ENCODE peak calls at places on chromosomes 2 and 18, in six cellular contexts. One of them, this sample, is unnamed.

GRCh38 chr18:54946149-54946581 is 13.1 kb downstream of the CCDC68 start:
- DNase-seq in ELF-1: no peak
- DNase-seq in mucosa of gallbladder: peak
- DNase-seq in brain microvascular endothelial cell: peak
- DNase-seq in foreskin fibroblast: no peak
- DNase-seq in hepatocyte: peak
- DNase-seq in this sample: peak

GRCh38 chr2:102520009-102520408 is 47.0 kb downstream of the SLC9A4 start:
- DNase-seq in ELF-1: peak
- DNase-seq in mucosa of gallbladder: peak
- DNase-seq in brain microvascular endothelial cell: no peak
- DNase-seq in foreskin fibroblast: peak
- DNase-seq in hepatocyte: peak
- DNase-seq in this sample: peak

GRCh38 chr2:118254117-118254516 is 165.8 kb downstream of the INSIG2 start:
- DNase-seq in ELF-1: no peak
- DNase-seq in mucosa of gallbladder: no peak
- DNase-seq in brain microvascular endothelial cell: no peak
- DNase-seq in foreskin fibroblast: no peak
- DNase-seq in hepatocyte: no peak
- DNase-seq in this sample: no peak

GRCh38 chr2:237491515-237492118 is 4.6 kb downstream of the MLPH start:
- DNase-seq in ELF-1: no peak
- DNase-seq in mucosa of gallbladder: no peak
- DNase-seq in brain microvascular endothelial cell: no peak
- DNase-seq in foreskin fibroblast: no peak
- DNase-seq in hepatocyte: no peak
- DNase-seq in this sample: no peak

GRCh38 chr2:100041385-100041784 is 101.0 kb downstream of the AFF3 start:
- DNase-seq in ELF-1: no peak
- DNase-seq in mucosa of gallbladder: no peak
- DNase-seq in brain microvascular endothelial cell: no peak
- DNase-seq in foreskin fibroblast: no peak
- DNase-seq in hepatocyte: no peak
- DNase-seq in this sample: no peak

GRCh38 chr2:224056889-224057288 is 17.8 kb upstream of the SERPINE2 start:
- DNase-seq in ELF-1: no peak
- DNase-seq in mucosa of gallbladder: no peak
- DNase-seq in brain microvascular endothelial cell: no peak
- DNase-seq in foreskin fibroblast: no peak
- DNase-seq in hepatocyte: no peak
- DNase-seq in this sample: no peak

GRCh38 chr2:231648579-231649174 is 56.0 kb downstream of the TEX44 start:
- DNase-seq in ELF-1: peak
- DNase-seq in mucosa of gallbladder: peak
- DNase-seq in brain microvascular endothelial cell: peak
- DNase-seq in foreskin fibroblast: no peak
- DNase-seq in hepatocyte: peak
- DNase-seq in this sample: peak

GRCh38 chr2:8193686-8194615 is 487.9 kb upstream of the ID2 start:
- DNase-seq in ELF-1: peak
- DNase-seq in mucosa of gallbladder: peak
- DNase-seq in brain microvascular endothelial cell: no peak
- DNase-seq in foreskin fibroblast: no peak
- DNase-seq in hepatocyte: no peak
- DNase-seq in this sample: peak

GRCh38 chr2:141399270-141399669 is 731.5 kb downstream of the LRP1B start:
- DNase-seq in ELF-1: no peak
- DNase-seq in mucosa of gallbladder: no peak
- DNase-seq in brain microvascular endothelial cell: no peak
- DNase-seq in foreskin fibroblast: no peak
- DNase-seq in hepatocyte: peak
- DNase-seq in this sample: peak

GRCh38 chr2:216666461-216667233 is 28.7 kb downstream of the IGFBP5 start:
- DNase-seq in ELF-1: peak
- DNase-seq in mucosa of gallbladder: peak
- DNase-seq in brain microvascular endothelial cell: peak
- DNase-seq in foreskin fibroblast: peak
- DNase-seq in hepatocyte: peak
- DNase-seq in this sample: peak

GRCh38 chr2:215271466-215271865 is 40.4 kb upstream of the ATIC start:
- DNase-seq in ELF-1: peak
- DNase-seq in mucosa of gallbladder: no peak
- DNase-seq in brain microvascular endothelial cell: no peak
- DNase-seq in foreskin fibroblast: no peak
- DNase-seq in hepatocyte: no peak
- DNase-seq in this sample: no peak

GRCh38 chr2:189146553-189146952 is 33.0 kb downstream of the COL5A2 start:
- DNase-seq in ELF-1: no peak
- DNase-seq in mucosa of gallbladder: no peak
- DNase-seq in brain microvascular endothelial cell: no peak
- DNase-seq in foreskin fibroblast: no peak
- DNase-seq in hepatocyte: no peak
- DNase-seq in this sample: no peak

GRCh38 chr2:169933124-169933711 is 106.0 kb downstream of the UBR3 start:
- DNase-seq in ELF-1: no peak
- DNase-seq in mucosa of gallbladder: no peak
- DNase-seq in brain microvascular endothelial cell: peak
- DNase-seq in foreskin fibroblast: no peak
- DNase-seq in hepatocyte: peak
- DNase-seq in this sample: peak

GRCh38 chr2:127051780-127052067 is 55.2 kb downstream of the BIN1 start:
- DNase-seq in ELF-1: no peak
- DNase-seq in mucosa of gallbladder: no peak
- DNase-seq in brain microvascular endothelial cell: no peak
- DNase-seq in foreskin fibroblast: no peak
- DNase-seq in hepatocyte: no peak
- DNase-seq in this sample: no peak

GRCh38 chr2:156405586-156405985 is 30.6 kb upstream of the GPD2 start:
- DNase-seq in ELF-1: peak
- DNase-seq in mucosa of gallbladder: no peak
- DNase-seq in brain microvascular endothelial cell: peak
- DNase-seq in foreskin fibroblast: peak
- DNase-seq in hepatocyte: peak
- DNase-seq in this sample: peak

GRCh38 chr2:224722250-224722649 is 6.1 kb upstream of the CCDC195 start:
- DNase-seq in ELF-1: no peak
- DNase-seq in mucosa of gallbladder: no peak
- DNase-seq in brain microvascular endothelial cell: peak
- DNase-seq in foreskin fibroblast: no peak
- DNase-seq in hepatocyte: no peak
- DNase-seq in this sample: peak

GRCh38 chr18:60060578-60060977 is 160.8 kb downstream of the PMAIP1 start:
- DNase-seq in ELF-1: no peak
- DNase-seq in mucosa of gallbladder: no peak
- DNase-seq in brain microvascular endothelial cell: no peak
- DNase-seq in foreskin fibroblast: no peak
- DNase-seq in hepatocyte: no peak
- DNase-seq in this sample: no peak

GRCh38 chr2:207317358-207317984 is 151.7 kb upstream of the KLF7 start:
- DNase-seq in ELF-1: no peak
- DNase-seq in mucosa of gallbladder: no peak
- DNase-seq in brain microvascular endothelial cell: no peak
- DNase-seq in foreskin fibroblast: peak
- DNase-seq in hepatocyte: no peak
- DNase-seq in this sample: peak

GRCh38 chr18:45275367-45276113 is 339.7 kb upstream of the SLC14A2 start:
- DNase-seq in ELF-1: no peak
- DNase-seq in mucosa of gallbladder: no peak
- DNase-seq in brain microvascular endothelial cell: peak
- DNase-seq in foreskin fibroblast: peak
- DNase-seq in hepatocyte: peak
- DNase-seq in this sample: peak

GRCh38 chr2:212451786-212452200 is 86.8 kb downstream of the ERBB4 start:
- DNase-seq in ELF-1: no peak
- DNase-seq in mucosa of gallbladder: no peak
- DNase-seq in brain microvascular endothelial cell: peak
- DNase-seq in foreskin fibroblast: peak
- DNase-seq in hepatocyte: peak
- DNase-seq in this sample: no peak

GRCh38 chr2:39796130-39796529 is 17.1 kb upstream of the THUMPD2 start:
- DNase-seq in ELF-1: no peak
- DNase-seq in mucosa of gallbladder: no peak
- DNase-seq in brain microvascular endothelial cell: no peak
- DNase-seq in foreskin fibroblast: no peak
- DNase-seq in hepatocyte: no peak
- DNase-seq in this sample: no peak

GRCh38 chr2:225814554-225814953 is 415.0 kb downstream of the NYAP2 start:
- DNase-seq in ELF-1: no peak
- DNase-seq in mucosa of gallbladder: no peak
- DNase-seq in brain microvascular endothelial cell: no peak
- DNase-seq in foreskin fibroblast: no peak
- DNase-seq in hepatocyte: no peak
- DNase-seq in this sample: no peak

GRCh38 chr2:118145806-118146205 is 57.5 kb downstream of the INSIG2 start:
- DNase-seq in ELF-1: no peak
- DNase-seq in mucosa of gallbladder: no peak
- DNase-seq in brain microvascular endothelial cell: no peak
- DNase-seq in foreskin fibroblast: no peak
- DNase-seq in hepatocyte: no peak
- DNase-seq in this sample: no peak

GRCh38 chr2:236143811-236144210 is 24.4 kb downstream of the GBX2 start:
- DNase-seq in ELF-1: no peak
- DNase-seq in mucosa of gallbladder: no peak
- DNase-seq in brain microvascular endothelial cell: no peak
- DNase-seq in foreskin fibroblast: no peak
- DNase-seq in hepatocyte: no peak
- DNase-seq in this sample: no peak

GRCh38 chr2:180607501-180608060 is 372.8 kb upstream of the UBE2E3 start:
- DNase-seq in ELF-1: no peak
- DNase-seq in mucosa of gallbladder: peak
- DNase-seq in brain microvascular endothelial cell: no peak
- DNase-seq in foreskin fibroblast: no peak
- DNase-seq in hepatocyte: peak
- DNase-seq in this sample: peak

GRCh38 chr2:121903037-121903689 is 147.7 kb downstream of the TSN start:
- DNase-seq in ELF-1: no peak
- DNase-seq in mucosa of gallbladder: peak
- DNase-seq in brain microvascular endothelial cell: no peak
- DNase-seq in foreskin fibroblast: no peak
- DNase-seq in hepatocyte: no peak
- DNase-seq in this sample: peak

GRCh38 chr2:99821572-99822369 is 320.6 kb downstream of the AFF3 start:
- DNase-seq in ELF-1: peak
- DNase-seq in mucosa of gallbladder: no peak
- DNase-seq in brain microvascular endothelial cell: peak
- DNase-seq in foreskin fibroblast: peak
- DNase-seq in hepatocyte: no peak
- DNase-seq in this sample: no peak

GRCh38 chr18:66553824-66554223 is 50.1 kb downstream of the CDH19 start:
- DNase-seq in ELF-1: no peak
- DNase-seq in mucosa of gallbladder: no peak
- DNase-seq in brain microvascular endothelial cell: peak
- DNase-seq in foreskin fibroblast: no peak
- DNase-seq in hepatocyte: no peak
- DNase-seq in this sample: no peak

GRCh38 chr2:207337234-207338219 is 171.8 kb upstream of the KLF7 start:
- DNase-seq in ELF-1: peak
- DNase-seq in mucosa of gallbladder: no peak
- DNase-seq in brain microvascular endothelial cell: peak
- DNase-seq in foreskin fibroblast: no peak
- DNase-seq in hepatocyte: peak
- DNase-seq in this sample: peak

GRCh38 chr2:241036397-241036963 is 38.1 kb downstream of the SNED1 start:
- DNase-seq in ELF-1: peak
- DNase-seq in mucosa of gallbladder: no peak
- DNase-seq in brain microvascular endothelial cell: no peak
- DNase-seq in foreskin fibroblast: no peak
- DNase-seq in hepatocyte: no peak
- DNase-seq in this sample: no peak

GRCh38 chr2:42368817-42369550 is 8.0 kb upstream of the COX7A2L start:
- DNase-seq in ELF-1: peak
- DNase-seq in mucosa of gallbladder: no peak
- DNase-seq in brain microvascular endothelial cell: no peak
- DNase-seq in foreskin fibroblast: no peak
- DNase-seq in hepatocyte: no peak
- DNase-seq in this sample: no peak

GRCh38 chr18:37380546-37381110 is 185.0 kb downstream of the CELF4 start:
- DNase-seq in ELF-1: no peak
- DNase-seq in mucosa of gallbladder: no peak
- DNase-seq in brain microvascular endothelial cell: no peak
- DNase-seq in foreskin fibroblast: no peak
- DNase-seq in hepatocyte: no peak
- DNase-seq in this sample: no peak

GRCh38 chr2:210000464-210001324 is 1.7 kb upstream of the RPE start:
- DNase-seq in ELF-1: no peak
- DNase-seq in mucosa of gallbladder: no peak
- DNase-seq in brain microvascular endothelial cell: no peak
- DNase-seq in foreskin fibroblast: no peak
- DNase-seq in hepatocyte: no peak
- DNase-seq in this sample: no peak

GRCh38 chr2:151410485-151410833 is 757 bp downstream of the RIF1 start:
- DNase-seq in ELF-1: no peak
- DNase-seq in mucosa of gallbladder: no peak
- DNase-seq in brain microvascular endothelial cell: peak
- DNase-seq in foreskin fibroblast: no peak
- DNase-seq in hepatocyte: peak
- DNase-seq in this sample: peak

GRCh38 chr18:45764000-45764686 is 40.2 kb downstream of the SLC14A1 start:
- DNase-seq in ELF-1: peak
- DNase-seq in mucosa of gallbladder: no peak
- DNase-seq in brain microvascular endothelial cell: no peak
- DNase-seq in foreskin fibroblast: peak
- DNase-seq in hepatocyte: no peak
- DNase-seq in this sample: no peak

GRCh38 chr18:9348766-9349165 is 14.2 kb downstream of the TWSG1 start:
- DNase-seq in ELF-1: no peak
- DNase-seq in mucosa of gallbladder: no peak
- DNase-seq in brain microvascular endothelial cell: no peak
- DNase-seq in foreskin fibroblast: no peak
- DNase-seq in hepatocyte: no peak
- DNase-seq in this sample: no peak

GRCh38 chr2:8452979-8453903 is 228.6 kb upstream of the ID2 start:
- DNase-seq in ELF-1: no peak
- DNase-seq in mucosa of gallbladder: no peak
- DNase-seq in brain microvascular endothelial cell: no peak
- DNase-seq in foreskin fibroblast: no peak
- DNase-seq in hepatocyte: no peak
- DNase-seq in this sample: no peak

GRCh38 chr18:47387864-47388263 is 136.4 kb upstream of the SKOR2 start:
- DNase-seq in ELF-1: no peak
- DNase-seq in mucosa of gallbladder: no peak
- DNase-seq in brain microvascular endothelial cell: no peak
- DNase-seq in foreskin fibroblast: no peak
- DNase-seq in hepatocyte: no peak
- DNase-seq in this sample: no peak